ENCODE peak calls at places on chromosomes 13 and 19, in six cellular contexts. P is brain microvascular endothelial cell, F is H7, R is kidney epithelial cell, G is choroid plexus epithelial cell, O is testis. K is an unnamed sample.

GRCh38 chr19:34145741-34146202 is 26.5 kb upstream of the LSM14A start:
- DNase-seq in P (peak), F (peak), R (no peak), G (peak), O (peak), K (peak)

GRCh38 chr13:53341144-53341510 is 312.5 kb downstream of the OLFM4 start:
- DNase-seq in P (no peak), F (no peak), R (no peak), G (no peak), O (no peak), K (no peak)

GRCh38 chr13:98997738-98998641 is 20.1 kb upstream of the DOCK9 start:
- DNase-seq in P (no peak), F (no peak), R (peak), G (no peak), O (no peak), K (peak)

GRCh38 chr13:41054212-41054877 is 7.0 kb upstream of the WBP4 start:
- DNase-seq in P (peak), F (no peak), R (no peak), G (peak), O (peak), K (no peak)

GRCh38 chr13:54301085-54301484 is 1272.5 kb downstream of the OLFM4 start:
- DNase-seq in P (no peak), F (no peak), R (no peak), G (no peak), O (no peak), K (no peak)

GRCh38 chr13:58960909-58961308 is 1202.8 kb downstream of the DIAPH3 start:
- DNase-seq in P (no peak), F (peak), R (no peak), G (peak), O (no peak), K (peak)

GRCh38 chr13:107289540-107289939 is 721.6 kb upstream of the ARGLU1 start:
- DNase-seq in P (no peak), F (no peak), R (no peak), G (no peak), O (no peak), K (no peak)

GRCh38 chr13:52034616-52035226 is 10.2 kb downstream of the UTP14C start:
- DNase-seq in P (no peak), F (no peak), R (no peak), G (peak), O (no peak), K (no peak)

GRCh38 chr19:14061751-14062557 is at the start of gene PALM3:
- DNase-seq in P (no peak), F (peak), R (no peak), G (no peak), O (peak), K (no peak)

DNA sequence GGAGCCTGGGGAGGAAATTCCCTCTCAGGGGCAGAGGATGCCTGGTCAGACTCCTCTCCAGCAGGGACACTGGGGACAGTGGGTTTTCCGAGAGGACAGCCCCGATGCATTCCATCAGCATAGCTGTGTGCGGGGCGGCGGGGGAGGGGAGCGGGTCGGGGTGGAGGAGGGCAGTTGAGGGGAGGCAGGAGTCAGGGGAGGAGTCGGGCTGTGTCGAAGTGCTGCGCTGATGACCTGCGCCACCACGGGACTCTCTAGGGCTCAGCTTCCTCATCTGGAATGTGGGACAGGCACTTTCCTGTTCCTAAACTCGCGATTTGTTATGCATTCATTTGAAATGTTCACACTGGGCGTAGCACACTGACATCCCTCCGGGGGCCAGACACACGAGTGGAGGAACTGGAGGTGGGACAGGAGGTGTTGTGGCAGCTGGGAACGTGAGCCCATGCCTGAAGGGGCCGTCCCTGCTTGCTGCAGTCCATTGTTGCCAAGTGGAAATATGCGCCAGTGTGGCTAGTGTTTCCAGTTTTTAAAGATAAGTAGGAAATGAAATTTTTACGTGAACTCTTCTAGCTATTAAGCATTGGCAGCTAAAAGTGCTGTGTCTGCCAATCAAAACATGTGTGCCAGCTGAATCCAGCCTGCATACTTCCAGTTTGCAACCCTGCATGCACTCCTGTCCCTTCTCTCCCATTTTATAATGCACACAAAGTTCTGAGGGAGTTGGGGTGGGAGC is 43.3 kb downstream of the FLT1 start:
- DNase-seq in P (no peak), F (peak), R (no peak), G (no peak), O (no peak), K (no peak)
- H3K4me3 ChIP-seq in P (peak), F (no peak), R (no peak), G (no peak), O (peak), K (no peak)

DNA sequence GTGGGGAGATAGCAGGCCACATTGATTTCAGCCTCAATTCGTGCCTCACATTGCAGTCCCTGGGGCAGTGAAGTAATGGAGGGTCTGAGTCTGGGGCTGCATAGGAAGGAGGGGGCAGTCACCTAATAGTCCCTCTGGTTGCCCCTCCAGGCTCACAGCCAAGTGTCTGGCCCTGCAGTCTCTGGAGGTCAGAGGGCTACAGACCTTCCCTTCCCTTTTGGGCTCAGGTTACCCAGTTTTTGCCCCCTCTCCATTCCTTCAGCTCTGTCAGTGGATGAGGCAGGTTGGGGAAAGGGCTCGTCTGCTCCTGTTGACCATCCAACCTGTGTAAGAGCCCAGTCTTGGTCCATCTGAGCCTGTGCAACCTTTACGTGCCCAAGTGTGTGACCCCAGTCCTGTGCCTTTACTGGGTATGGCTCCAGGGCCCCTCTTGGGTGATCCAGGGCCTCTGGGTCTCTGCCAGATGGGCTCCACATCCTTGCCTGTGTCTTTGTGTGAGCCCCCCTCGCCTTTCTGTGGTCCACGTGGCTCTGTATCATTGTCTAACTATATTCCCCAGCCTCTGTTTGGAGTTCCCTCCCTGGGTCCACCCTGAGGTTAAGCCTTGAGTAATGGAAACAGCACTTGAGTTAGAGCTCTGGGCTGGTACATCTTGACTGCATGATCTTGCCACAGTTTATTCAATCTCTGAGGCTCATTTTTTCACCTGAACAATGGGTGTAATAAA is 13.1 kb downstream of the CIC start:
- DNase-seq in P (no peak), F (no peak), R (no peak), G (peak), O (no peak), K (no peak)
- H3K4me3 ChIP-seq in P (no peak), F (peak), R (no peak), G (no peak), O (no peak), K (peak)

DNA sequence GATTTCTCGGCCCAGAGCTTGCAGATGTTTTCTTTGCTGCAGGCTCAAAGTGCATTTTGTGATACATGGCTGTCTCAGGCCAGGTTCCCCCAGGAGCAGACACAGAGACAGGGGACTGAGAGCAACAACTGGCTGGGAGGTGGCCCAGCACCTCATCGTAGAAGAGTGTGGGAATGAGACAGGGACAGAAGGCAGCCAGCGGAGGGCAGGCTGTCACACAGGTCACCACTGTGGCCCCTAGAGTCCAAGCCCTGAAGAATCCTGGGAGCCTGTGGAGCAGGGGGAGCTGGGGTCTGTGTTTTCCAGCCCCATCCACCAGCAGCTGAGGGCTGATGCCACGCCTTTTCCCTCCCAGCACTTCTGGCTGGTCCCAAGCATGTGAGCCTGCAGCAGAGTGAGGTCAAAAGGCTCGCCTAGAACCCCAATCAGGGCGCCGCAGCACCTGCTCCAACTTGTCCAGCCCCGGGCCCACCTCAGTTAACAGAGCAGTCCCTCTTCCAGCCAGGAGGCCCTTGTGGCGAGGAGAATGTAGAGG is 723.8 kb downstream of the UQCRFS1 start:
- DNase-seq in P (no peak), F (no peak), R (no peak), G (no peak), O (no peak), K (no peak)
- H3K4me3 ChIP-seq in P (no peak), F (no peak), R (no peak), G (no peak), O (no peak), K (no peak)

DNA sequence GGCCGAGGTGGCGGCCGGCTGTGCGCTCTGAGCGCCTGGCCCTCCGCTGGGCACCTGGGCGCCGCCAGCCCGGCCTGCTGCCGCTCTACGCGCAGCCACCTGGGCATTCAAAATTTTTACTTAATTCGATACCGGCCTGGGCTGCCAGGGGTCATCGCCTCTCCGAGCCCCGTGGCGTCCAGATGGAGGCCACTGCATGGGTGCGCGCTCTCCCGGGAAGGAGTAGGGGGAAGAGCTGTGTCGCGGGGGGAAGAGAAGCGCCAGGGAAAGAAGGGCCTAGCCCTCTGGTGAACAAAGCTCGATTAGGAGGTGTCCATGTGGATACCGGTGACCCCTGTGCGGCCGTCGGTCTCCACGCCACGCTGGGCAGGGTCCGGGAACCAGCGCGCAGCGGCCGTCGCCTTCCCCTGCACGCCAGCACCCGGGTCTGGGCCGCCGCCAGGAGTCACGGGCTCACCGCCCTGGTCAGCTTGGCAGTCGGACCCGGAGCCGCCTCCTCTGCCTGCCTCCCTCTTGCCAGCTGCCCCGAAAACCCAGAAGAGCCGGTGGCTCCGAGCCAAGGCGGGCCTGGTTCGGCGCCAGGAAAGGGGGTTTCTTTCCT is 725 bp downstream of the BIVM start:
- DNase-seq in P (peak), F (peak), R (no peak), G (peak), O (peak), K (no peak)
- H3K4me3 ChIP-seq in P (peak), F (peak), R (peak), G (peak), O (peak), K (peak)

DNA sequence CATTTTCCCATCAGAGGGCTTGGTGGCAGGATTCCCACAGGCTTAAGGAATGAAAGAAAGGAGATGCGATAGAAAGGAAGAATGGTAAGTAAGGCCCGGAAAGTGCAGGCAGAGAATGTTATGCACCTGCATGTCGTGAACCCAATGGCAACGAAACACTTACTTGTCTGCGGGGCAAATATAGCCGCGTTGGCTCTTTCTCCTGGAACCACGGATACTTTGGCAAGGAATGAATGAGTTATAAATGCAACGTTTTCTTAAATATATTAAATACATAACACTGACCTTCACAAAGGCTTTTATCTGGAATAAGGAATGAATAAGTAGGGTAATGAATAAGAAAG is 192.1 kb downstream of the KATNAL1 start:
- DNase-seq in P (no peak), F (no peak), R (no peak), G (no peak), O (no peak), K (no peak)
- H3K4me3 ChIP-seq in P (peak), F (no peak), R (peak), G (peak), O (peak), K (peak)

DNA sequence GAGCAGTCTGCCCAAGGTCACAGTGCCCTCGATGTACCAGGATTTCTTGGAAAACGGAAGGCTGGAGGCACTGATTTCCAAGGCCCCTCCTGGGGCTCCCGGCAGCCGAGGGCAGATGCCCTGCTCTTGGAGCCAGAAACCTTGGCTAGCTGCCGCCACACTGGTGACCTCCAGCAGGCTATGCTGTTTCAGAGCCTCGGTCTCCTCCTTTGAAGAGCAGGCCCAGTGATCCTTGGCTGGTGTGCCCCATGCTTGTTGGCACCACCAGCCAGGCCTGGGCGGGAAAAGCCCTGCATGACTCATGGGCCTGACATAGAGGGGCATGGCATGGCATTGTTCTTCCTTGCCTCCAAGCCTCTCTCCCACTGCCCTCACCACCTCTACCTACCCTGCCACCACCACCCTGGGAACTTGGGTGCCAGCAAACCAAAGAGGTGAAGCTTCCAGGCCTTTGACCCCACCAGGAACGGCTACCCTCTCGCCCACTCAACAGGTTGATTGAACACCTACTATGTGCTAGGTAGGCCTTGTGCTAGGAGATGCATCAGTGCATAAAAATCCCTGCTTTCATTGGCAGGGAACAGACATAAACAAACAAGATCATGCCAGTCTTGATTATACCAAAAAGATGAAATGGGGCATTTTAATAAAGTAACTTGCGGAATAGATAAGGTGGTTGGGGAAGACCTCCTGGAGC is 1.6 kb upstream of the CLEC11A start:
- DNase-seq in P (no peak), F (peak), R (no peak), G (no peak), O (no peak), K (no peak)
- H3K4me3 ChIP-seq in P (no peak), F (no peak), R (no peak), G (no peak), O (no peak), K (no peak)

DNA sequence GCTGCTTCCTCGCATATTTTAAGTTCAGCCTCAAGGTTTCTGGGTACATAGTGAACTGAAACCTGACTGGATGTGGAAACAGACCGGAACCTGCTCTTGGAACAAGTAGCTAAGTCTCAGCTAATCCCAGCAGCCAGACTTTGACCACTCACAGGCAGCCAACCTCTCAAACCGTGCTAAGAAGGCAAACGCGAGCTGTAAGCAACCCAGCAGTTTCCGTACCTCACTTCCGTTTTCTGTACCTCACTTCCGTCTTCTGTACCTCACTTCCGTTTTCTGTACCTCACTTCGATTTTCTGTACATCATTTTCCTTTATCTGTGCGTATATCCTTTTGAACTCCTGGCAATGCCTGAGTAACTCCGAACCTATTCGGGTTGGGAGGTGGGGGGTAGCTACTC is 96.8 kb downstream of the SUCLA2 start:
- DNase-seq in P (no peak), F (no peak), R (no peak), G (no peak), O (peak), K (no peak)
- H3K4me3 ChIP-seq in P (no peak), F (no peak), R (no peak), G (peak), O (peak), K (no peak)

GRCh38 chr13:37889102-37889501 is 19.5 kb upstream of the TRPC4 start:
- DNase-seq in P (peak), F (no peak), R (no peak), G (peak), O (no peak), K (no peak)
- H3K4me3 ChIP-seq in P (no peak), F (no peak), R (no peak), G (no peak), O (no peak), K (no peak)

DNA sequence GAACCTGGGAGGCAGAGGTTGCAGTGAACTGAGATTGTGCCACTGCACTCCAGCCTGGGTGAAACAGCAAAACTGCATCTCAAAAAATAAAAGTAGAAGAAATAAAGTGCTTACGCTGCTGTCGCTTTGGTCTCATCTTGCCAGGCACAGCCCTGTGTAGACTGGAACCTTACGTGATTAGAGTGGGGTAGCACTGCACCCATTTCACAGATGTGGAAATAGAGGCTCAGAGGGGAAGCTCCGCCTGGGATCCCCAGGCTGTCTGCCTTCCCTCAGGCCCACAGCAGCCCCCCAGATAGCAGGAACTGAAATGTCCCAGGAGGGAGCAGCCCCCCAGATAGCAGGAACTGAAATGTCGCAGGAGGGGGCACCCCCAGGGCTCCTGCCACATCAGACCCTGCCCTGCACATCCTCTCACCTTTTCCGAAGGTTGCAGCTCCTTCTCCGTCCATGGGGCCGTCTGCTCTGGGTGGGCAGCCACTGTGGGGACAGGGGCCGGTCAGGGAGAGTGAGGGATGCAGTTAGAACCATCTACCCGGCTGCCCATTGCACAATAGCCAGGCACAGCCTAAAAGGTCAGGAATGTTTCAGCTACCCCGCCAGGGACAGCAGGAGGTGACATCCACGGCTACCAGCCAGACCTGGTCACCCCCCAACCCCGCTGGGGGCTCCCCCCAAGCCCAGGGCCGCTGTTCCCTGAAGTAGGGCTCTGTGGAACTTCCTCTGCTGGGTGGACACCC is 1.9 kb downstream of the PLIN4 start:
- DNase-seq in P (no peak), F (peak), R (no peak), G (no peak), O (no peak), K (no peak)
- H3K4me3 ChIP-seq in P (no peak), F (no peak), R (no peak), G (no peak), O (no peak), K (no peak)

DNA sequence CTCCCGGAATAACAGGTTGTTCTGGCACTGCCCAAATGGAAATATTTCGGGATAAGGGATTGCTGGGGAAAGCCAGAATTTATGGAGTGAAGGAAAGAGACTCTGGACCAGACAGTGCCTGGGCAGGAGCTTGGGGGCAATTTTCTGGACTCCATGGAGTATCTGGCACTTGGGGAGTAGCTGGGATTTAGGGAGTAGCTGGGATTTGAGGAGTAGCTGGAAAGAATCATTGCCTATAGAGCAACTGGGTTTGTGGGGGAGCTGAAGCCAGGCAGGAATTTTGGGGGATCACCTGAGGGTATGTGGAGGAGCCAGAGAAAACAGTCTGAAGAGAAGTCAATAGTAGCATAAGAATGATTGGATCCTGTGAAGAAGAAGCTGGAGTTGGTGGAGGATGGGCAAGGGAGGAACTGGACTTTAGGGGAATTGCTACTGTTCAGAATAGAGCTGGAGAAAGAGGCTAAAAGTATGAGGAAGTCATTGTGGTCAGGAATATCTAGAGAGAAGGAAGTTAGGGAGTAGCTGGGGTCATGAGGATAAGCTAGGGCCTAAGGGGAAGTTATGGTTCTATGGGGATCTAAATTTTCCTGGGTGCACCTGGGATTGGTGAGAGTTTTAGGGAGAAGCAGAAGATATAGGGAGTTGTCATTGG is 14.8 kb downstream of the FSD1 start:
- DNase-seq in P (no peak), F (peak), R (no peak), G (no peak), O (no peak), K (no peak)
- H3K4me3 ChIP-seq in P (no peak), F (no peak), R (no peak), G (no peak), O (no peak), K (no peak)

K was measured in skeletal muscle cell.